ENCODE peak calls at places on chromosomes 3 and 15, in six cellular contexts. O is CD8-positive, alpha-beta memory T cell; Q is uterus; B is psoas muscle; A is CD4-positive, alpha-beta memory T cell; I is cardiac muscle cell. F is an unnamed sample.

GRCh38 chr3:162956711-162957110 is 1460.1 kb downstream of the OTOL1 start:
- DNase-seq in I (no peak), A (no peak), O (no peak), B (no peak), Q (no peak), F (no peak)

GRCh38 chr15:96969892-96970710 is 639.6 kb downstream of the NR2F2 start:
- DNase-seq in A (no peak), I (no peak), O (no peak), B (no peak), Q (no peak), F (no peak)

GRCh38 chr15:28984421-28985375 is 98.9 kb downstream of the APBA2 start:
- DNase-seq in I (peak; percentile 75), Q (no peak), O (no peak), A (no peak), B (no peak), F (no peak)

GRCh38 chr3:140050977-140051957 is 116.3 kb downstream of the CLSTN2 start:
- DNase-seq in A (no peak), Q (no peak), B (no peak), I (no peak), O (no peak), F (peak; percentile 13)

GRCh38 chr15:48565560-48566482 is 79.7 kb downstream of the FBN1 start:
- DNase-seq in Q (no peak), B (no peak), I (peak; percentile 95), A (no peak), O (no peak), F (no peak)

GRCh38 chr15:78907577-78907976 is 34.9 kb downstream of the MORF4L1 start:
- DNase-seq in O (no peak), A (no peak), I (no peak), B (no peak), Q (no peak), F (no peak)

GRCh38 chr3:101823525-101823924 is 25.8 kb upstream of the NFKBIZ start:
- DNase-seq in O (no peak), B (no peak), A (no peak), I (peak; percentile 37), Q (no peak), F (no peak)

GRCh38 chr3:12545473-12545791 is at the start of gene MKRN2OS:
- DNase-seq in B (no peak), O (no peak), A (no peak), Q (no peak), I (no peak), F (peak; percentile 27)

GRCh38 chr3:131388400-131388799 is 6.8 kb downstream of the NUDT16 start:
- DNase-seq in B (no peak), Q (no peak), A (no peak), I (peak; percentile 46), O (no peak), F (no peak)

GRCh38 chr3:52022323-52023100 is 26.8 kb upstream of the RPL29 start:
- DNase-seq in Q (peak; percentile 37), I (no peak), A (no peak), B (peak; percentile 86), O (no peak), F (no peak)

GRCh38 chr15:41102854-41103253 is 13.2 kb downstream of the INO80 start:
- DNase-seq in B (no peak), Q (no peak), I (no peak), O (no peak), A (no peak), F (no peak)

GRCh38 chr3:113097821-113098516 is 107.2 kb downstream of the GTPBP8 start:
- DNase-seq in A (no peak), B (no peak), I (peak; percentile 64), O (no peak), Q (no peak), F (no peak)

GRCh38 chr15:55586808-55587207 is 1.3 kb downstream of the PYGO1 start:
- DNase-seq in A (no peak), O (no peak), B (no peak), Q (no peak), I (no peak), F (no peak)

GRCh38 chr15:70417536-70417935 is 319.8 kb upstream of the TLE3 start:
- DNase-seq in Q (no peak), A (no peak), I (no peak), B (no peak), O (no peak), F (no peak)

GRCh38 chr3:11251807-11252176 is 20.4 kb upstream of the ATG7 start:
- DNase-seq in I (no peak), Q (no peak), B (no peak), O (no peak), A (no peak), F (no peak)

GRCh38 chr3:30448946-30449686 is 157.3 kb upstream of the TGFBR2 start:
- DNase-seq in B (no peak), Q (no peak), I (no peak), A (no peak), O (no peak), F (no peak)

GRCh38 chr3:106420628-106421027 is 551.8 kb upstream of the CBLB start:
- DNase-seq in Q (no peak), I (no peak), A (no peak), O (no peak), B (no peak), F (no peak)

GRCh38 chr3:149462653-149463052 is 11.8 kb upstream of the TM4SF4 start:
- DNase-seq in O (no peak), Q (no peak), B (no peak), I (no peak), A (no peak), F (no peak)

GRCh38 chr3:177725165-177725564 is 527.9 kb upstream of the TBL1XR1 start:
- DNase-seq in Q (no peak), A (no peak), I (no peak), O (no peak), B (no peak), F (no peak)

GRCh38 chr3:197508924-197509775 is 46.6 kb downstream of the BDH1 start:
- DNase-seq in B (no peak), O (no peak), I (no peak), Q (no peak), A (no peak), F (no peak)

GRCh38 chr3:144496116-144496835 is 524.7 kb downstream of the DIPK2A start:
- DNase-seq in A (no peak), I (no peak), O (no peak), Q (no peak), B (no peak), F (no peak)

GRCh38 chr3:129435367-129435766 is 4.4 kb downstream of the MBD4 start:
- DNase-seq in I (no peak), Q (no peak), A (no peak), B (no peak), O (no peak), F (no peak)

GRCh38 chr15:50676799-50677483 is 9.7 kb downstream of the TRPM7 start:
- DNase-seq in A (no peak), B (no peak), I (peak; percentile 13), Q (no peak), O (no peak), F (no peak)

GRCh38 chr3:132210476-132211346 is 106.5 kb upstream of the ACP3 start:
- DNase-seq in O (no peak), B (no peak), I (no peak), Q (no peak), A (no peak), F (peak; percentile 43)

GRCh38 chr3:58210761-58211477 is at the start of gene DNASE1L3:
- DNase-seq in O (no peak), I (peak; percentile 54), B (no peak), A (no peak), Q (no peak), F (no peak)

GRCh38 chr15:92205255-92205739 is 188.4 kb upstream of the ST8SIA2 start:
- DNase-seq in O (no peak), A (no peak), B (no peak), Q (no peak), I (no peak), F (no peak)

GRCh38 chr3:176939022-176939817 is 258.1 kb downstream of the TBL1XR1 start:
- DNase-seq in O (no peak), B (no peak), I (peak; percentile 91), Q (peak; percentile 18), A (peak; percentile 43), F (peak; percentile 43)

GRCh38 chr15:42721016-42721415 is 15.9 kb downstream of the CDAN1 start:
- DNase-seq in I (no peak), O (no peak), B (no peak), A (no peak), Q (no peak), F (no peak)

GRCh38 chr3:108589081-108589997 is at the start of the genes CIP2A and DZIP3:
- DNase-seq in Q (peak; percentile 81), O (peak; percentile 82), I (peak; percentile 95), B (peak; percentile 94), A (peak; percentile 93), F (peak; percentile 65)

GRCh38 chr3:42023380-42023779 is 61.5 kb upstream of the ULK4 start:
- DNase-seq in B (no peak), A (peak; percentile 41), O (no peak), Q (no peak), I (no peak), F (no peak)

GRCh38 chr3:123337226-123337625 is 111.7 kb downstream of the ADCY5 start:
- DNase-seq in A (no peak), Q (no peak), O (no peak), I (no peak), B (peak; percentile 13), F (no peak)

GRCh38 chr15:74642328-74642723 is 26.7 kb downstream of the CLK3 start:
- DNase-seq in I (no peak), Q (no peak), O (no peak), B (no peak), A (no peak), F (peak; percentile 64)
- H3K4me1 ChIP-seq in I (peaks cover 47% of the 10 kb centered on the region), Q (peaks cover 14% of the 10 kb centered on the region), O (no peaks in the 10 kb centered on the region), B (peaks cover 21% of the 10 kb centered on the region), A (no peaks in the 10 kb centered on the region), F (peaks cover 24% of the 10 kb centered on the region)

GRCh38 chr15:60373327-60373726 is 24.5 kb downstream of the ANXA2 start:
- DNase-seq in I (no peak), Q (no peak), O (no peak), A (no peak), B (no peak), F (no peak)
- H3K4me1 ChIP-seq in I (peaks cover 29% of the 10 kb centered on the region), Q (peaks cover 9% of the 10 kb centered on the region), O (no peaks in the 10 kb centered on the region), A (peaks cover 5% of the 10 kb centered on the region), B (peaks cover 83% of the 10 kb centered on the region), F (peaks cover 41% of the 10 kb centered on the region)

GRCh38 chr3:189260556-189261493 is 89.1 kb downstream of the TPRG1 start:
- DNase-seq in B (peak; percentile 75), I (peak; percentile 61), A (no peak), O (no peak), Q (peak; percentile 45), F (no peak)
- H3K4me1 ChIP-seq in B (peaks cover 29% of the 10 kb centered on the region), I (no peaks in the 10 kb centered on the region), A (no peaks in the 10 kb centered on the region), O (no peaks in the 10 kb centered on the region), Q (no peaks in the 10 kb centered on the region), F (no peaks in the 10 kb centered on the region)

DNA sequence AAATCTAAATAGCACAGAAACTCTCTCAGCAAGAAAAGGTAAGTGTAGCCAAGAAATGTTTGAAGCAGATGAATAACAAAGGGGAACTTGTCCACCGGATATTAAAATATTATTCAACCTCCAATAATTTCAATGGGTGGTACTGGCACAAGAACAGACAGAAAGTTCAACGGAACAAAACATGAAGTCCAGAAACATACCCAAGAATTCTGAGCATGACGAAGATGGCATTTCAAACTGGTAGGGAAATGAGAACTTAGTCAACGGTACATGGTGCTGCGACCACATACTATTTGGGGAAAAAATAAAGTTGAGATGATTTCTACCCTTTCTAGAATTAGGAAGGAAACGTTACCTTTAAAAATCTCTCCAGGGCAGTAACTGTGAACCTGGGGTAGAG is 5.5 kb downstream of the CHSY1 start:
- DNase-seq in B (no peak), A (no peak), I (no peak), Q (no peak), O (no peak), F (no peak)
- H3K4me1 ChIP-seq in B (peaks cover 70% of the 10 kb centered on the region), A (peaks cover 87% of the 10 kb centered on the region), I (peaks cover 54% of the 10 kb centered on the region), Q (no peaks in the 10 kb centered on the region), O (peaks cover 62% of the 10 kb centered on the region), F (peaks cover 40% of the 10 kb centered on the region)